ENCODE peak calls at places on chromosome 12, in four cellular contexts. W is CD8-positive, alpha-beta T cell; R is osteocyte; A is progenitor cell of endocrine pancreas. C is an unnamed sample.

GRCh38 chr12:22215467-22216253 is 118.8 kb downstream of the ST8SIA1 start:
- DNase-seq in W (no peak), R (no peak), A (no peak), C (no peak)

GRCh38 chr12:6375269-6376078 is at the start of gene SCNN1A:
- DNase-seq in W (no peak), R (no peak), A (no peak), C (no peak)

GRCh38 chr12:4300870-4301269 is 20.1 kb upstream of the TIGAR start:
- DNase-seq in W (no peak), R (no peak), A (no peak), C (no peak)

GRCh38 chr12:26831959-26832816 is 806 bp downstream of the ITPR2 start:
- DNase-seq in W (peak), R (peak), A (peak), C (peak)

GRCh38 chr12:29737616-29738015 is 46.1 kb downstream of the TMTC1 start:
- DNase-seq in W (no peak), R (no peak), A (no peak), C (no peak)

GRCh38 chr12:79155703-79156102 is 291.1 kb downstream of the SYT1 start:
- DNase-seq in W (no peak), R (no peak), A (no peak), C (no peak)

GRCh38 chr12:65474831-65475230 is 196.3 kb downstream of the MSRB3 start:
- DNase-seq in W (no peak), R (no peak), A (no peak), C (no peak)

GRCh38 chr12:106764738-106765137 is 9.7 kb upstream of the RIC8B start:
- DNase-seq in W (no peak), R (no peak), A (no peak), C (no peak)

GRCh38 chr12:28209782-28210181 is 19.5 kb downstream of the CCDC91 start:
- DNase-seq in W (no peak), R (no peak), A (no peak), C (no peak)

GRCh38 chr12:112349440-112349839 is 32.8 kb downstream of the HECTD4 start:
- DNase-seq in W (no peak), R (no peak), A (no peak), C (no peak)

GRCh38 chr12:56159482-56160105 is 1.4 kb downstream of the MYL6 start:
- DNase-seq in W (no peak), R (no peak), A (no peak), C (no peak)

GRCh38 chr12:88388566-88389269 is 191.6 kb downstream of the KITLG start:
- DNase-seq in W (no peak), R (no peak), A (no peak), C (no peak)

GRCh38 chr12:1531160-1531653 is 63.2 kb downstream of the FBXL14 start:
- DNase-seq in W (peak), R (no peak), A (peak), C (no peak)

GRCh38 chr12:64373204-64373603 is 17.4 kb downstream of the C12orf56 start:
- DNase-seq in W (no peak), R (no peak), A (no peak), C (no peak)

GRCh38 chr12:45468751-45469615 is 253.1 kb downstream of the ANO6 start:
- DNase-seq in W (no peak), R (no peak), A (no peak), C (no peak)

GRCh38 chr12:9134981-9135628 is 19.4 kb upstream of the A2M start:
- DNase-seq in W (no peak), R (no peak), A (no peak), C (no peak)

GRCh38 chr12:98699568-98699967 is 54.5 kb downstream of the APAF1 start:
- DNase-seq in W (no peak), R (no peak), A (no peak), C (no peak)
- TF ChIP-seq CTCF in W (no peak), R (no peak), A (no peak), C (no peak)

DNA sequence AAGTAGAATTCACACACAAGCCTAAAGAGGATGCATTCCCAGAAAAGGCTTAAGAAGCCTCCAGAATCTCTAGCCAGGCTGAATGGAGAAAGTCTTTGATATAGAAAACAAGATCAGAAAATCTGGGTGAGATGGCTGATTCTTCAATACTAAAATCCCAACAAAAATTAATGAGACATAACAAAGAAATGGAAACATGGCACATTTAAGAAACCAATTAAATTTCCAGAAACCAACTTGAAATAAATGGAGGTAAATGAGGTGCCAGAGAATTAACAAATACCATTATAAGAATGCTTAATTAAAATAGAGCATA is 51.9 kb downstream of the CPSF6 start:
- DNase-seq in W (no peak), R (no peak), A (no peak), C (no peak)
- TF ChIP-seq CTCF in W (peak), R (no peak), A (peak), C (peak)

DNA sequence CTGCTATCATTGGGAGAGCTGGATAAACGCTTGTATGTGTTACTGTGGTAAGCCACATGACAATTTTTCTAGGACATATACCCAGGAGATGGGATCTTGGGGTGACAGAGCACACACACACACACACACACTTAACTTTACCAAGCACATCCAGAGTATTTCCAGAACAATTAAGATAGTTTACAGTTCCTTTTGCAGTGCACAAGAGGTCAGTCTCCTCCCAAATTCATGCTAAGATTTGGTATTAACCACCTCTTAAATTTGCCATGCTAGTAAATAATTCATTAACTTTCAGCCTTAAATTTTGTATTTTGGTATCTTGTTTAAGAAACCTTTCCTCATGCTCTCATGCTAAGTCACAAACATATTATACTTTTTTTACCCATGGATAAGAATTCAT is 33.9 kb upstream of the LIMA1 start:
- DNase-seq in W (no peak), R (no peak), A (no peak), C (no peak)
- TF ChIP-seq CTCF in W (no peak), R (no peak), A (no peak), C (no peak)

GRCh38 chr12:132741620-132742019 is 20.0 kb downstream of the ANKLE2 start:
- DNase-seq in W (no peak), R (no peak), A (no peak), C (no peak)

GRCh38 chr12:132739600-132740312 is 21.9 kb downstream of the ANKLE2 start:
- DNase-seq in W (no peak), R (no peak), A (no peak), C (no peak)

GRCh38 chr12:132740313-132740646 is 21.4 kb downstream of the ANKLE2 start:
- DNase-seq in W (no peak), R (no peak), A (no peak), C (no peak)

GRCh38 chr12:132743831-132744230 is 17.8 kb downstream of the ANKLE2 start:
- DNase-seq in W (no peak), R (no peak), A (no peak), C (no peak)

GRCh38 chr12:132740652-132741051 is 21.0 kb downstream of the ANKLE2 start:
- DNase-seq in W (no peak), R (no peak), A (no peak), C (no peak)
- TF ChIP-seq CTCF in W (no peak), R (no peak), A (no peak), C (no peak)

GRCh38 chr12:59652098-59652497 is 56.3 kb downstream of the SLC16A7 start:
- DNase-seq in W (no peak), R (no peak), A (no peak), C (no peak)

GRCh38 chr12:59654061-59654460 is 58.2 kb downstream of the SLC16A7 start:
- DNase-seq in W (no peak), R (no peak), A (no peak), C (no peak)

GRCh38 chr12:59651230-59651920 is 55.5 kb downstream of the SLC16A7 start:
- DNase-seq in W (no peak), R (no peak), A (no peak), C (no peak)

GRCh38 chr12:59649203-59649602 is 53.4 kb downstream of the SLC16A7 start:
- DNase-seq in W (no peak), R (no peak), A (no peak), C (no peak)

DNA sequence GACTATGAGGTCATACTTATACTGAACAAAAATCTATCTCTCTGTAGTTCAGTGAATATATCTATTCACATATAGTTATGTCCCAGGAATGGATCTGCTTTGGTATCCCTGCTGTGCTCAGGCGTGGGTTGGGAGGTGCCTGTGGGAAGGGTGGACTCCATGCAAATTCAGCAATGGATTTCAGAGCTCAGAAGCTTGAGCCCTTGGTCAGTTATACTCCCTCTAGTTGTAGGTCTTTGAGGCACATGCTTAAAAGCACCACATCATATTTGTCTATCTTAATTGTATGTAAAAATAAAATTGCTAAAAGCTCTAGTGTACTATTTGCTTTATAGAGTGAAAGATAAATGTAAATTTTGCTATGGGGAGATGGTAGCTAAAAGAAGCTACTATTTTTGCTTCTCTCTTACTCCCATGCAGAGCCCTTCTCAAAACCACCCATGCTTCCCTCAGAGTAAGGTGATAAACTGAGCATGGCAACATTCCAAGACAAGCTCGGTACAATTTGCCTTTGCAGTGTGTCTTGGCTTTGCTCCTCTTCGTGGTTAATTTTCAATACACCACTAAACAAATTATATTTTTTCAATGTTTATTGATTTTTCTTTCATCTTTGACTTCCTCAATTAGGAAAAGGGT is 54.9 kb downstream of the SLC16A7 start:
- DNase-seq in W (no peak), R (no peak), A (no peak), C (no peak)
- TF ChIP-seq CTCF in W (no peak), R (no peak), A (no peak), C (no peak)

GRCh38 chr12:94198469-94198868 is 50.1 kb downstream of the PLXNC1 start:
- DNase-seq in W (no peak), R (no peak), A (no peak), C (no peak)

GRCh38 chr12:94200069-94200468 is 51.7 kb downstream of the PLXNC1 start:
- DNase-seq in W (no peak), R (no peak), A (no peak), C (no peak)

GRCh38 chr12:94195483-94195882 is 47.1 kb downstream of the PLXNC1 start:
- DNase-seq in W (no peak), R (no peak), A (no peak), C (no peak)

GRCh38 chr12:94200695-94201094 is 52.3 kb downstream of the PLXNC1 start:
- DNase-seq in W (no peak), R (no peak), A (no peak), C (no peak)

DNA sequence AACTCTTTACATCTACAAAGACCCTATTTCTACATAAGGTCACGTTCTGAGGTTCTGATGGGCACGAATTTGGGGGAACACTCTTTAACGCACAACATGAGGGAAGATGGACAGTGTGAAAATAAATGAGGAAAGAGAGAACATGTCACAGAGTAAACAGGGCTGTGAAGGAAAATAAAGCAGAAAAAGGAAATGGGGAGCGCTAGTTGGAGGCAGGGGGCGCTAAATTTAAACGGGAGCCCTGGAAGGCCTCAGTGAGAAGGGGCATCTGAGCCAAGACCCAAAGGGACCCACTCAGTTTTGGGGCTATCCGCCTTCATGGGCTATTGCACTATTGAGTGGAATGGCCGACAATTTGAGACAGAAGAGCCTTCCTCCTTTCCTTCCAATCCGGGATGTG is 50.5 kb downstream of the PLXNC1 start:
- DNase-seq in W (no peak), R (no peak), A (no peak), C (no peak)
- TF ChIP-seq CTCF in W (no peak), R (no peak), A (no peak), C (no peak)

GRCh38 chr12:128587918-128588317 is 235.8 kb downstream of the SLC15A4 start:
- DNase-seq in W (no peak), R (no peak), A (no peak), C (no peak)

GRCh38 chr12:128578045-128578444 is 245.7 kb downstream of the SLC15A4 start:
- DNase-seq in W (no peak), R (no peak), A (no peak), C (no peak)

GRCh38 chr12:128586630-128587029 is 237.1 kb downstream of the SLC15A4 start:
- DNase-seq in W (no peak), R (no peak), A (no peak), C (no peak)

GRCh38 chr12:128583453-128583852 is 240.3 kb downstream of the SLC15A4 start:
- DNase-seq in W (no peak), R (no peak), A (no peak), C (no peak)
- TF ChIP-seq CTCF in W (no peak), R (no peak), A (peak), C (no peak)

GRCh38 chr12:114855678-114856077 is 171.7 kb upstream of the TBX3 start:
- DNase-seq in W (no peak), R (no peak), A (no peak), C (no peak)

GRCh38 chr12:114853003-114853529 is 169.1 kb upstream of the TBX3 start:
- DNase-seq in W (no peak), R (no peak), A (no peak), C (no peak)

GRCh38 chr12:114863911-114864310 is 179.9 kb upstream of the TBX3 start:
- DNase-seq in W (no peak), R (no peak), A (no peak), C (no peak)

GRCh38 chr12:114860969-114861368 is 177.0 kb upstream of the TBX3 start:
- DNase-seq in W (no peak), R (no peak), A (no peak), C (no peak)

GRCh38 chr12:114858388-114859146 is 174.6 kb upstream of the TBX3 start:
- DNase-seq in W (no peak), R (no peak), A (no peak), C (no peak)
- TF ChIP-seq CTCF in W (no peak), R (peak), A (peak), C (no peak)

DNA sequence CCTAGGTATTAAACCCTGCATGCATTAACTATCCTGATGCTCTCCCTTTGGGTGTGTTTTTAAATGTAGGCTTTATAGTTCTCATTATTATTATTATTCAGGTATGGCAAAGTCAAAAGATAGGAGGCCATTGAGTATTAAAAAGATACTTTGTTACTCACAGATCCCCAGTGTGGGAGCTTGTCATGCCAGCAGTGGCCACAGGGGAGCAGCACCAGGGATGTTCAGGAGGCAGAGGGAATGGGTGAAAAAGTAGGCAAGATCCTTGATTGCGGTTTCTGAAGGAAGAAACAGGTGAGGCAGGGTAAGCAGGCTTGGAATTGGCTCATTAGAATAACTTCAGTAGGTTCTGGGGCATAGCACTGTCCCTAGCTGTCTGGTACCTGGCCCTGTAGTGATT is 382.2 kb downstream of the MED13L start:
- DNase-seq in W (no peak), R (no peak), A (no peak), C (no peak)
- TF ChIP-seq CTCF in W (no peak), R (peak), A (peak), C (no peak)